ENCODE peak calls at places on chromosomes 6 and 20, in nine cellular contexts. One of them, this sample, is unnamed.

GRCh38 chr6:151900897-151901485 is 93.5 kb downstream of the ESR1 start:
- DNase-seq in EL: no peak
- DNase-seq in NCI-H446 treated with DMSO at 0.1 percent for 48 hours: no peak
- DNase-seq in esophagus squamous epithelium: no peak
- DNase-seq in head of caudate nucleus: no peak
- DNase-seq in anterior cingulate cortex: no peak
- DNase-seq in AML-193: no peak
- DNase-seq in NCI-H345: no peak
- DNase-seq in ACHN: no peak
- DNase-seq in this sample: no peak

GRCh38 chr6:27129917-27130316 is 117.6 kb upstream of the PRSS16 start:
- DNase-seq in EL: no peak
- DNase-seq in NCI-H446 treated with DMSO at 0.1 percent for 48 hours: no peak
- DNase-seq in esophagus squamous epithelium: no peak
- DNase-seq in head of caudate nucleus: no peak
- DNase-seq in anterior cingulate cortex: no peak
- DNase-seq in AML-193: no peak
- DNase-seq in NCI-H345: no peak
- DNase-seq in ACHN: no peak
- DNase-seq in this sample: no peak

GRCh38 chr6:63708631-63709030 is 73.0 kb downstream of the PHF3 start:
- DNase-seq in EL: no peak
- DNase-seq in NCI-H446 treated with DMSO at 0.1 percent for 48 hours: no peak
- DNase-seq in esophagus squamous epithelium: no peak
- DNase-seq in head of caudate nucleus: no peak
- DNase-seq in anterior cingulate cortex: no peak
- DNase-seq in AML-193: no peak
- DNase-seq in NCI-H345: no peak
- DNase-seq in ACHN: no peak
- DNase-seq in this sample: no peak

GRCh38 chr6:21808551-21809181 is 215.1 kb downstream of the SOX4 start:
- DNase-seq in EL: no peak
- DNase-seq in NCI-H446 treated with DMSO at 0.1 percent for 48 hours: no peak
- DNase-seq in esophagus squamous epithelium: no peak
- DNase-seq in head of caudate nucleus: no peak
- DNase-seq in anterior cingulate cortex: no peak
- DNase-seq in AML-193: no peak
- DNase-seq in NCI-H345: peak; percentile 40
- DNase-seq in ACHN: no peak
- DNase-seq in this sample: no peak

GRCh38 chr20:32411955-32412706 is 54.0 kb downstream of the ASXL1 start:
- DNase-seq in EL: peak; percentile 22
- DNase-seq in NCI-H446 treated with DMSO at 0.1 percent for 48 hours: no peak
- DNase-seq in esophagus squamous epithelium: no peak
- DNase-seq in head of caudate nucleus: no peak
- DNase-seq in anterior cingulate cortex: no peak
- DNase-seq in AML-193: peak; percentile 61
- DNase-seq in NCI-H345: no peak
- DNase-seq in ACHN: no peak
- DNase-seq in this sample: no peak

GRCh38 chr6:89909991-89910390 is 15.7 kb downstream of the GJA10 start:
- DNase-seq in EL: no peak
- DNase-seq in NCI-H446 treated with DMSO at 0.1 percent for 48 hours: no peak
- DNase-seq in esophagus squamous epithelium: no peak
- DNase-seq in head of caudate nucleus: no peak
- DNase-seq in anterior cingulate cortex: no peak
- DNase-seq in AML-193: no peak
- DNase-seq in NCI-H345: no peak
- DNase-seq in ACHN: no peak
- DNase-seq in this sample: no peak

GRCh38 chr6:73985891-73986290 is 289.9 kb downstream of the CD109 start:
- DNase-seq in EL: peak; percentile 54
- DNase-seq in NCI-H446 treated with DMSO at 0.1 percent for 48 hours: no peak
- DNase-seq in esophagus squamous epithelium: no peak
- DNase-seq in head of caudate nucleus: no peak
- DNase-seq in anterior cingulate cortex: no peak
- DNase-seq in AML-193: peak; percentile 14
- DNase-seq in NCI-H345: no peak
- DNase-seq in ACHN: peak; percentile 10
- DNase-seq in this sample: no peak

GRCh38 chr20:40868568-40869223 is 159.9 kb upstream of the TOP1 start:
- DNase-seq in EL: peak; percentile 69
- DNase-seq in NCI-H446 treated with DMSO at 0.1 percent for 48 hours: peak; percentile 77
- DNase-seq in esophagus squamous epithelium: no peak
- DNase-seq in head of caudate nucleus: no peak
- DNase-seq in anterior cingulate cortex: peak; percentile 50
- DNase-seq in AML-193: no peak
- DNase-seq in NCI-H345: no peak
- DNase-seq in ACHN: no peak
- DNase-seq in this sample: peak; percentile 20

GRCh38 chr20:26209171-26209941 is 512.7 kb upstream of the ZNF337 start:
- DNase-seq in EL: no peak
- DNase-seq in NCI-H446 treated with DMSO at 0.1 percent for 48 hours: no peak
- DNase-seq in esophagus squamous epithelium: no peak
- DNase-seq in head of caudate nucleus: no peak
- DNase-seq in anterior cingulate cortex: no peak
- DNase-seq in AML-193: no peak
- DNase-seq in NCI-H345: no peak
- DNase-seq in ACHN: no peak
- DNase-seq in this sample: no peak

GRCh38 chr20:8082999-8083398 is 49.1 kb upstream of the PLCB1 start:
- DNase-seq in EL: peak; percentile 5
- DNase-seq in NCI-H446 treated with DMSO at 0.1 percent for 48 hours: no peak
- DNase-seq in esophagus squamous epithelium: no peak
- DNase-seq in head of caudate nucleus: no peak
- DNase-seq in anterior cingulate cortex: no peak
- DNase-seq in AML-193: peak; percentile 88
- DNase-seq in NCI-H345: peak; percentile 65
- DNase-seq in ACHN: no peak
- DNase-seq in this sample: no peak

GRCh38 chr6:111794300-111794699 is 79.0 kb downstream of the FYN start:
- DNase-seq in EL: no peak
- DNase-seq in NCI-H446 treated with DMSO at 0.1 percent for 48 hours: no peak
- DNase-seq in esophagus squamous epithelium: no peak
- DNase-seq in head of caudate nucleus: no peak
- DNase-seq in anterior cingulate cortex: no peak
- DNase-seq in AML-193: no peak
- DNase-seq in NCI-H345: no peak
- DNase-seq in ACHN: no peak
- DNase-seq in this sample: no peak

GRCh38 chr6:54899442-54899841 is 52.9 kb downstream of the FAM83B start:
- DNase-seq in EL: no peak
- DNase-seq in NCI-H446 treated with DMSO at 0.1 percent for 48 hours: no peak
- DNase-seq in esophagus squamous epithelium: no peak
- DNase-seq in head of caudate nucleus: no peak
- DNase-seq in anterior cingulate cortex: no peak
- DNase-seq in AML-193: no peak
- DNase-seq in NCI-H345: no peak
- DNase-seq in ACHN: no peak
- DNase-seq in this sample: no peak

GRCh38 chr20:6466065-6466810 is 301.2 kb upstream of the BMP2 start:
- DNase-seq in EL: no peak
- DNase-seq in NCI-H446 treated with DMSO at 0.1 percent for 48 hours: no peak
- DNase-seq in esophagus squamous epithelium: no peak
- DNase-seq in head of caudate nucleus: no peak
- DNase-seq in anterior cingulate cortex: no peak
- DNase-seq in AML-193: no peak
- DNase-seq in NCI-H345: no peak
- DNase-seq in ACHN: no peak
- DNase-seq in this sample: no peak

GRCh38 chr6:5219292-5219691 is 41.5 kb downstream of the LYRM4 start:
- DNase-seq in EL: peak; percentile 37
- DNase-seq in NCI-H446 treated with DMSO at 0.1 percent for 48 hours: no peak
- DNase-seq in esophagus squamous epithelium: no peak
- DNase-seq in head of caudate nucleus: no peak
- DNase-seq in anterior cingulate cortex: no peak
- DNase-seq in AML-193: no peak
- DNase-seq in NCI-H345: no peak
- DNase-seq in ACHN: no peak
- DNase-seq in this sample: no peak

GRCh38 chr20:31485450-31486339 is 10.6 kb downstream of the REM1 start:
- DNase-seq in EL: peak; percentile 39
- DNase-seq in NCI-H446 treated with DMSO at 0.1 percent for 48 hours: no peak
- DNase-seq in esophagus squamous epithelium: no peak
- DNase-seq in head of caudate nucleus: no peak
- DNase-seq in anterior cingulate cortex: no peak
- DNase-seq in AML-193: no peak
- DNase-seq in NCI-H345: no peak
- DNase-seq in ACHN: no peak
- DNase-seq in this sample: no peak

GRCh38 chr20:841568-842546 is 8.3 kb downstream of the FAM110A start:
- DNase-seq in EL: no peak
- DNase-seq in NCI-H446 treated with DMSO at 0.1 percent for 48 hours: no peak
- DNase-seq in esophagus squamous epithelium: no peak
- DNase-seq in head of caudate nucleus: no peak
- DNase-seq in anterior cingulate cortex: no peak
- DNase-seq in AML-193: no peak
- DNase-seq in NCI-H345: no peak
- DNase-seq in ACHN: no peak
- DNase-seq in this sample: no peak

GRCh38 chr20:1205802-1206201 is 2.5 kb downstream of the C20orf202 start:
- DNase-seq in EL: no peak
- DNase-seq in NCI-H446 treated with DMSO at 0.1 percent for 48 hours: no peak
- DNase-seq in esophagus squamous epithelium: no peak
- DNase-seq in head of caudate nucleus: no peak
- DNase-seq in anterior cingulate cortex: no peak
- DNase-seq in AML-193: no peak
- DNase-seq in NCI-H345: no peak
- DNase-seq in ACHN: no peak
- DNase-seq in this sample: no peak

GRCh38 chr6:123838612-123839279 is 35.1 kb downstream of the NKAIN2 start:
- DNase-seq in EL: no peak
- DNase-seq in NCI-H446 treated with DMSO at 0.1 percent for 48 hours: no peak
- DNase-seq in esophagus squamous epithelium: no peak
- DNase-seq in head of caudate nucleus: no peak
- DNase-seq in anterior cingulate cortex: no peak
- DNase-seq in AML-193: no peak
- DNase-seq in NCI-H345: peak; percentile 50
- DNase-seq in ACHN: no peak
- DNase-seq in this sample: no peak

GRCh38 chr6:77456531-77457248 is 6.6 kb downstream of the HTR1B start:
- DNase-seq in EL: peak; percentile 99
- DNase-seq in NCI-H446 treated with DMSO at 0.1 percent for 48 hours: no peak
- DNase-seq in esophagus squamous epithelium: no peak
- DNase-seq in head of caudate nucleus: no peak
- DNase-seq in anterior cingulate cortex: no peak
- DNase-seq in AML-193: no peak
- DNase-seq in NCI-H345: no peak
- DNase-seq in ACHN: peak; percentile 58
- DNase-seq in this sample: no peak

GRCh38 chr6:10719386-10720228 is 3.3 kb upstream of the TMEM14C start:
- DNase-seq in EL: peak; percentile 45
- DNase-seq in NCI-H446 treated with DMSO at 0.1 percent for 48 hours: no peak
- DNase-seq in esophagus squamous epithelium: no peak
- DNase-seq in head of caudate nucleus: no peak
- DNase-seq in anterior cingulate cortex: no peak
- DNase-seq in AML-193: no peak
- DNase-seq in NCI-H345: no peak
- DNase-seq in ACHN: peak; percentile 64
- DNase-seq in this sample: no peak

GRCh38 chr6:129267028-129267427 is 384.1 kb downstream of the LAMA2 start:
- DNase-seq in EL: no peak
- DNase-seq in NCI-H446 treated with DMSO at 0.1 percent for 48 hours: no peak
- DNase-seq in esophagus squamous epithelium: no peak
- DNase-seq in head of caudate nucleus: no peak
- DNase-seq in anterior cingulate cortex: no peak
- DNase-seq in AML-193: no peak
- DNase-seq in NCI-H345: no peak
- DNase-seq in ACHN: no peak
- DNase-seq in this sample: no peak

GRCh38 chr6:158016571-158017383 is 35.1 kb downstream of the SYNJ2 start:
- DNase-seq in EL: no peak
- DNase-seq in NCI-H446 treated with DMSO at 0.1 percent for 48 hours: peak; percentile 88
- DNase-seq in esophagus squamous epithelium: no peak
- DNase-seq in head of caudate nucleus: no peak
- DNase-seq in anterior cingulate cortex: peak; percentile 28
- DNase-seq in AML-193: no peak
- DNase-seq in NCI-H345: no peak
- DNase-seq in ACHN: no peak
- DNase-seq in this sample: no peak

GRCh38 chr20:19966840-19967239 is 50.3 kb upstream of the NAA20 start:
- DNase-seq in EL: no peak
- DNase-seq in NCI-H446 treated with DMSO at 0.1 percent for 48 hours: no peak
- DNase-seq in esophagus squamous epithelium: no peak
- DNase-seq in head of caudate nucleus: no peak
- DNase-seq in anterior cingulate cortex: no peak
- DNase-seq in AML-193: no peak
- DNase-seq in NCI-H345: peak; percentile 79
- DNase-seq in ACHN: no peak
- DNase-seq in this sample: no peak

GRCh38 chr6:144266091-144266649 is 19.0 kb upstream of the UTRN start:
- DNase-seq in EL: peak; percentile 60
- DNase-seq in NCI-H446 treated with DMSO at 0.1 percent for 48 hours: no peak
- DNase-seq in esophagus squamous epithelium: peak; percentile 3
- DNase-seq in head of caudate nucleus: no peak
- DNase-seq in anterior cingulate cortex: no peak
- DNase-seq in AML-193: no peak
- DNase-seq in NCI-H345: no peak
- DNase-seq in ACHN: peak; percentile 65
- DNase-seq in this sample: no peak